ENCODE peak calls at places on chromosome 22, in four cellular contexts. B, M, U and W are unnamed samples.

GRCh38 chr22:39433476-39434242 is 23.2 kb upstream of the MGAT3 start:
- DNase-seq in B (no peak), U (no peak), M (no peak), W (no peak)

GRCh38 chr22:30246962-30247376 is 410 bp upstream of the LIF start:
- DNase-seq in M (no peak), B (no peak), U (no peak), W (no peak)

GRCh38 chr22:45105281-45105700 is 58.4 kb upstream of the NUP50 start:
- DNase-seq in U (peak), B (no peak), M (no peak), W (no peak)

GRCh38 chr22:28479912-28480311 is 199.7 kb downstream of the TTC28 start:
- DNase-seq in U (no peak), B (no peak), M (no peak), W (no peak)

GRCh38 chr22:45823331-45823730 is 151.7 kb downstream of the ATXN10 start:
- DNase-seq in M (no peak), B (no peak), U (no peak), W (no peak)

GRCh38 chr22:45958971-45959370 is 18.0 kb downstream of the WNT7B start:
- DNase-seq in M (no peak), U (no peak), B (no peak), W (no peak)

GRCh38 chr22:45604239-45604711 is 67.4 kb upstream of the ATXN10 start:
- DNase-seq in U (no peak), M (no peak), B (no peak), W (no peak)

GRCh38 chr22:22687638-22688500 is 43.5 kb downstream of the GGTLC2 start:
- DNase-seq in M (no peak), U (peak), B (peak), W (peak)

GRCh38 chr22:31631381-31631780 is 30.6 kb downstream of the PISD start:
- DNase-seq in B (no peak), M (no peak), U (no peak), W (no peak)

GRCh38 chr22:50581950-50582561 is 593 bp downstream of the CHKB start:
- DNase-seq in U (no peak), M (no peak), B (peak), W (peak)

GRCh38 chr22:50656122-50657070 is 16.2 kb upstream of the SHANK3 start:
- DNase-seq in M (no peak), B (no peak), U (peak), W (no peak)

GRCh38 chr22:29394931-29395581 is 6.7 kb upstream of the AP1B1 start:
- DNase-seq in M (no peak), U (peak), B (peak), W (peak)

GRCh38 chr22:38923463-38924196 is 33.8 kb upstream of the APOBEC3A start:
- DNase-seq in M (no peak), B (peak), U (peak), W (peak)

GRCh38 chr22:24550028-24550901 is 4.7 kb downstream of the GUCD1 start:
- DNase-seq in U (peak), M (no peak), B (no peak), W (no peak)

GRCh38 chr22:17767236-17768065 is 6.8 kb downstream of the BID start:
- DNase-seq in B (no peak), U (no peak), M (peak), W (no peak)

GRCh38 chr22:45107671-45108070 is 56.1 kb upstream of the NUP50 start:
- DNase-seq in B (no peak), M (no peak), U (no peak), W (no peak)

GRCh38 chr22:39344046-39344390 is 5.8 kb upstream of the SYNGR1 start:
- DNase-seq in B (no peak), U (no peak), M (no peak), W (no peak)

GRCh38 chr22:27857441-27857840 is 55.9 kb upstream of the MN1 start:
- DNase-seq in M (no peak), B (no peak), U (no peak), W (no peak)

GRCh38 chr22:33922268-33922667 is 2.0 kb upstream of the LARGE1 start:
- DNase-seq in M (no peak), U (peak), B (no peak), W (peak)

GRCh38 chr22:39932918-39933649 is 27.1 kb upstream of the TMA7B start:
- DNase-seq in M (no peak), U (peak), B (peak), W (peak)

GRCh38 chr22:43563571-43563970 is 151.8 kb downstream of the MPPED1 start:
- DNase-seq in M (no peak), U (no peak), B (no peak), W (no peak)

GRCh38 chr22:43566021-43566420 is 154.2 kb downstream of the MPPED1 start:
- DNase-seq in B (no peak), M (no peak), U (no peak), W (no peak)

GRCh38 chr22:43570531-43571144 is 158.8 kb downstream of the MPPED1 start:
- DNase-seq in B (no peak), M (no peak), U (no peak), W (no peak)

GRCh38 chr22:43566561-43567332 is 154.9 kb downstream of the MPPED1 start:
- DNase-seq in U (no peak), B (no peak), M (no peak), W (no peak)

GRCh38 chr22:43567691-43568308 is 156.0 kb downstream of the MPPED1 start:
- DNase-seq in M (no peak), U (no peak), B (no peak), W (no peak)
- TF ChIP-seq BHLHE40 in M (no peak), U (no peak), B (no peak), W (no peak)

DNA sequence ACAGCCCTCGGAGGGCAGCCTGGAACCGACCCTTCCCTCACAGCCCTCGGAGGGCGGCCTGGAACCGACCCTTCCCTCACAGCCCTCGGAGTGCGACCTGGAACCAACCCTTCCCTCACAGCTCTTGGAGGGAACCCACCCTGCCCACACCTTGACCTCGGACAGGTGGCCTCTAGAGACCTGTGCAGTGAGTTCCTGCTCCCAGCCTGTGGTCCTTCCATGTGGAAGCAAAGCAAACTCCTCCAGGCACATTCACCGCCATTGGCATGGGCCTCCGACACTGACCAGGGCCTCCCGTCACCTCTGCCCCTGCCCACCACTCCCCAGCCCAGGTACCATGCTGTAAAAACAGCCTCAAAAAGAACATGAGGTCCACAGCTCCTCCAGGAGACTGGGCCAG is 272.1 kb downstream of the BRD1 start:
- DNase-seq in U (no peak), M (no peak), B (no peak), W (no peak)
- TF ChIP-seq FOXK2 in U (no peak), M (no peak), B (no peak), W (no peak)

DNA sequence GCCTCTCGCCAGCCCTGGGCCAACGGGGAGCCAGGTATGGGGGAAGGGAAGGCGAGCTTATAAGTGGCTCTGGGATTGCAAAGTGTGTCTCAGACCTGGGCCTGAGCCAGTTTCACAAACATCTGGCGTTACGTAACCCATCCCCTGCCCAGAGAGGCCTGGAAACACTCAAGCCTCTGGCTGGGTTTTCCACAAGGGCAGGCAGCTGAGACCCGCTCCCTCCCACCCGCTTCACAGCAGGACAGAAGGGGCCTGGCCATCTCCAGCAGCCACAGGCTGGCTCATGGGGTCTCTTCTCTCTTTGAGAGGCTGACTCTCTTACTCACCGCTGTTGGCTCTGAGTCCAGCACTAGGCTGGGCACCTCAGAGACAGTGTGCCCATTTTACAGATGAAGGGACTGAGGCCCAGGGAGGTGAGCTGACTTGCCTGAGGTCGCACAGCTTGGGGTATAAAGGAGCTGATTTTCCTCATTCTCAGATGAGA is 44.5 kb downstream of the TRIOBP start:
- DNase-seq in M (no peak), B (no peak), U (peak), W (no peak)
- TF ChIP-seq FOXM1 in M (no peak), B (no peak), U (no peak), W (no peak)

GRCh38 chr22:32837142-32837541 is 35.6 kb downstream of the TIMP3 start:
- DNase-seq in U (no peak), M (no peak), B (no peak), W (no peak)

GRCh38 chr22:32837803-32838202 is 36.3 kb downstream of the TIMP3 start:
- DNase-seq in B (no peak), U (no peak), M (no peak), W (no peak)

GRCh38 chr22:32841175-32841574 is 39.7 kb downstream of the TIMP3 start:
- DNase-seq in M (no peak), B (no peak), U (no peak), W (no peak)

GRCh38 chr22:32842486-32842885 is 41.0 kb downstream of the TIMP3 start:
- DNase-seq in M (no peak), B (no peak), U (no peak), W (no peak)

GRCh38 chr22:32839776-32840571 is 38.5 kb downstream of the TIMP3 start:
- DNase-seq in B (no peak), M (no peak), U (no peak), W (no peak)
- TF ChIP-seq BHLHE40 in B (no peak), M (no peak), U (no peak), W (no peak)

DNA sequence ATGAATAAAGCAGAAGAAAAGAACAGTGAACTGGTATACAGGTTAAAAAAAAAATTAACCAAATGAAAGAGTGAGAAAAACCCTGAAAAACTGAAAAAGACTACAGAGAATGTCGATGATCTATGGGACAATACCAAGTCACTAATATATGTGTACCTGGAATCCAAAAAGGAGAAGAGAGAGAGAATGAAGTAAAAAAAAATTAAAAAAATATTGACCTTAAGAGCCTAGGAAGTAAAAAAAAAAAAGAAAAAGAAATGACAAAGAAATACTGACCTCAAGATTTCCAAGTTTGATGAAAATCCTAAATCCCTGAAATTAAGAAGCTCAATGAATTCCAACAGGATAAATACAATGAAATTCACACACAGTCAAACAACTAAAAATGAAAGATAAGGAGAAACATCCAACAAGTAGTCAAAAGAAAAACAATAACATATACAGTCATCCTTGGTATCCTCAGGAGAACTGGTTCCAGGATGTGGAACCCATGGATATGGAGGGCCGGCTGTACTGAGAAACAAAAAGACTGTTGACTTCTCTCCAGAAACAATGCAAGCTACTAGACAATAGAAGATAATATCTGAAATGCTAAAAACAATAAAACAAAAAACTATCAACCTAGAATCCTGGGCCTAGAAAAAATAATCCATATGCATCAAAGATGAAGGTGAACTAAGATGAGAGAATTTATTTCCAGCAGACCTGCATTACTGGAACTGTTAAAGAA is 33.5 kb upstream of the SERPIND1 start:
- DNase-seq in M (no peak), U (no peak), B (peak), W (no peak)
- TF ChIP-seq FOXK2 in M (no peak), U (no peak), B (peak), W (no peak)